ENCODE peak calls at places on chromosomes 11 and 22, in four cellular contexts. D is NCI-H510A; J is activated CD4-positive, alpha-beta T cell treated with anti-CD3 and anti-CD28 coated beads, Interleukin-2, amount 50 U/mL, for 1 hour; G is body of pancreas. Q is an unnamed sample.

GRCh38 chr11:134206185-134206584 is 17.6 kb downstream of the NCAPD3 start:
- DNase-seq in D (no peak), J (no peak), G (no peak), Q (no peak)

GRCh38 chr11:72641900-72642814 is 32.1 kb downstream of the PDE2A start:
- DNase-seq in D (no peak), J (no peak), G (peak), Q (peak)

GRCh38 chr11:117882539-117882938 is 6.1 kb upstream of the FXYD6 start:
- DNase-seq in D (no peak), J (no peak), G (no peak), Q (no peak)

GRCh38 chr11:62707277-62707771 is at the start of the genes BSCL2 and GNG3:
- DNase-seq in D (no peak), J (no peak), G (no peak), Q (no peak)

GRCh38 chr22:38303974-38304373 is 13.3 kb downstream of the CSNK1E start:
- DNase-seq in D (no peak), J (no peak), G (no peak), Q (no peak)

GRCh38 chr11:75272821-75273301 is 32.3 kb downstream of the TPBGL start:
- DNase-seq in D (no peak), J (no peak), G (no peak), Q (no peak)

GRCh38 chr22:28345304-28345703 is 334.3 kb downstream of the TTC28 start:
- DNase-seq in D (no peak), J (no peak), G (no peak), Q (no peak)

GRCh38 chr11:86101493-86101892 is 32.6 kb upstream of the PICALM start:
- DNase-seq in D (no peak), J (no peak), G (no peak), Q (no peak)

GRCh38 chr11:84564180-84564866 is 1062.8 kb downstream of the DLG2 start:
- DNase-seq in D (no peak), J (peak), G (peak), Q (peak)

GRCh38 chr11:75603791-75604736 is 42.0 kb downstream of the SERPINH1 start:
- DNase-seq in D (no peak), J (no peak), G (no peak), Q (no peak)

GRCh38 chr11:86152006-86152862 is 83.3 kb upstream of the PICALM start:
- DNase-seq in D (no peak), J (no peak), G (no peak), Q (no peak)

GRCh38 chr11:27934830-27935145 is 173.2 kb downstream of the KIF18A start:
- DNase-seq in D (no peak), J (no peak), G (no peak), Q (no peak)

GRCh38 chr11:70415642-70416395 is 17.5 kb downstream of the CTTN start:
- DNase-seq in D (no peak), J (no peak), G (no peak), Q (no peak)

GRCh38 chr22:39206491-39206890 is 38.3 kb downstream of the PDGFB start:
- DNase-seq in D (no peak), J (no peak), G (no peak), Q (no peak)

GRCh38 chr22:35476341-35476740 is 64.3 kb upstream of the RASD2 start:
- DNase-seq in D (no peak), J (no peak), G (no peak), Q (no peak)

GRCh38 chr11:2704356-2704755 is 4.6 kb upstream of the KCNQ1OT1 start:
- DNase-seq in D (no peak), J (no peak), G (no peak), Q (no peak)

GRCh38 chr11:71286701-71287643 is 34.6 kb upstream of the SHANK2 start:
- DNase-seq in D (no peak), J (no peak), G (peak), Q (no peak)

GRCh38 chr11:65051389-65051858 is 6.9 kb downstream of the NAALADL1 start:
- DNase-seq in D (no peak), J (no peak), G (no peak), Q (no peak)

GRCh38 chr22:49099496-49100124 is 728.1 kb downstream of the BRD1 start:
- DNase-seq in D (no peak), J (no peak), G (no peak), Q (no peak)

GRCh38 chr11:9178716-9179115 is 86.4 kb downstream of the DENND5A start:
- DNase-seq in D (no peak), J (no peak), G (no peak), Q (no peak)

GRCh38 chr11:59053387-59053786 is 32.7 kb upstream of the GLYATL1B start:
- DNase-seq in D (no peak), J (peak), G (peak), Q (peak)

GRCh38 chr22:24205438-24206189 is 24.3 kb downstream of the SUSD2 start:
- DNase-seq in D (no peak), J (no peak), G (no peak), Q (no peak)

GRCh38 chr11:63783925-63784592 is 15.5 kb upstream of the ZFTA start:
- DNase-seq in D (no peak), J (no peak), G (peak), Q (no peak)

GRCh38 chr11:33640730-33641371 is 59.8 kb downstream of the C11orf91 start:
- DNase-seq in D (no peak), J (no peak), G (no peak), Q (no peak)

GRCh38 chr11:116960916-116961315 is 123.5 kb upstream of the APOA1 start:
- DNase-seq in D (no peak), J (no peak), G (no peak), Q (no peak)